ENCODE peak calls at places on chromosomes 7 and 10, in ten cellular contexts. E, V, S, X, W, L, D, B, H and R are unnamed samples.

GRCh38 chr10:122373713-122374112 is 795 bp upstream of the PLEKHA1 start:
- DNase-seq in E (no peak), V (no peak), S (no peak), X (no peak), W (peak; percentile 16), L (no peak), D (peak; percentile 4), B (no peak), H (no peak), R (no peak)

GRCh38 chr7:149199234-149199990 is 4.1 kb downstream of the ZNF282 start:
- DNase-seq in E (peak; percentile 40), V (no peak), S (peak; percentile 45), X (no peak), W (no peak), L (no peak), D (peak; percentile 37), B (no peak), H (no peak), R (no peak)

GRCh38 chr10:94358480-94358879 is 4.3 kb downstream of the NOC3L start:
- DNase-seq in E (no peak), V (no peak), S (no peak), X (no peak), W (no peak), L (no peak), D (peak; percentile 96), B (peak; percentile 43), H (no peak), R (peak; percentile 71)

GRCh38 chr7:120991570-120991969 is 3.1 kb downstream of the CPED1 start:
- DNase-seq in E (no peak), V (no peak), S (no peak), X (no peak), W (no peak), L (no peak), D (peak; percentile 90), B (no peak), H (no peak), R (no peak)

GRCh38 chr7:55375237-55375636 is 10.1 kb downstream of the LANCL2 start:
- DNase-seq in E (no peak), V (no peak), S (no peak), X (no peak), W (no peak), L (no peak), D (no peak), B (no peak), H (no peak), R (no peak)

GRCh38 chr10:69936091-69936490 is 116.6 kb upstream of the MACROH2A2 start:
- DNase-seq in E (no peak), V (no peak), S (no peak), X (no peak), W (no peak), L (peak; percentile 43), D (no peak), B (no peak), H (no peak), R (no peak)

GRCh38 chr10:65419629-65420028 is 1506.2 kb upstream of the LRRTM3 start:
- DNase-seq in E (peak; percentile 39), V (no peak), S (no peak), X (no peak), W (no peak), L (no peak), D (no peak), B (no peak), H (no peak), R (no peak)

GRCh38 chr10:6600224-6600987 is 20.3 kb upstream of the PRKCQ start:
- DNase-seq in E (no peak), V (no peak), S (no peak), X (no peak), W (no peak), L (no peak), D (no peak), B (no peak), H (no peak), R (no peak)

GRCh38 chr10:22550732-22551131 is 163.6 kb downstream of the PIP4K2A start:
- DNase-seq in E (peak; percentile 44), V (no peak), S (peak; percentile 87), X (no peak), W (peak; percentile 9), L (no peak), D (peak; percentile 4), B (peak; percentile 16), H (peak; percentile 44), R (peak; percentile 32)

DNA sequence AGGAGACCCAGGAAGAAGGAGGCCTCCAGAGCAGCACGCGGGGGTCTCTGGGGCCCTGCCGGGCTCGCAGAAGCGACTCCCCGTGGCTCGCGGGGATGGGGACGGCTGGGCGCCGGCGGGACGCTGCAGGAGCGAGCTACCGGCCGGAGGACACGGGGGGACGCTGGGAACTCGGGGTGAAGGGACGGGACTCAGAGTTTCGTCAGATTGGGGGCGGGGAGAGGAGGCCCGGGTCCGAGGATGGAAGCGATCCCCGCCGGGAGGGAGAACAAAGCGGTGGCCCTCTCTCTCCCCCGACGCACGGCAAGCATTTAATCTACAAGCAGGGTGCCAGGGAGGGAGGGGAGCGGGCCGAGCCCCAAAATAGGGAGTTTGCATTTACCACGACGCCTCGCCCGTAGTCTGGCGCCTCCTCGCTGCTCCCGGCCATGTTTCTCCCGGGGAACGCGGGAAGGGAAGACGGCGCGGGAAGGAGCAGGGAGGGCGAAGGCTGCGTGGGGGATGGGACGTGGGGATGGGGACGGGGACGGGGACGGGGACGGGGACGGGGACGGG is at the start of gene PRTFDC1:
- DNase-seq in E (peak; percentile 40), V (peak; percentile 24), S (peak; percentile 82), X (no peak), W (peak; percentile 60), L (peak; percentile 43), D (no peak), B (no peak), H (peak; percentile 49), R (no peak)
- TF ChIP-seq POLR2A in E (no peak), V (no peak), S (no peak), X (no peak), W (peak; percentile 29), L (no peak), D (no peak), B (no peak), H (no peak), R (no peak)

GRCh38 chr10:102064868-102065560 is at the start of gene HPS6:
- DNase-seq in E (peak; percentile 90), V (peak; percentile 78), S (peak; percentile 99), X (no peak), W (peak; percentile 89), L (peak; percentile 99), D (peak; percentile 84), B (peak; percentile 77), H (peak; percentile 93), R (peak; percentile 95)
- TF ChIP-seq POLR2A in E (peak; percentile 94), V (no peak), S (no peak), X (peak; percentile 84), W (peak; percentile 71), L (peak; percentile 77), D (peak; percentile 75), B (peak; percentile 88), H (peak; percentile 38), R (peak; percentile 85)

DNA sequence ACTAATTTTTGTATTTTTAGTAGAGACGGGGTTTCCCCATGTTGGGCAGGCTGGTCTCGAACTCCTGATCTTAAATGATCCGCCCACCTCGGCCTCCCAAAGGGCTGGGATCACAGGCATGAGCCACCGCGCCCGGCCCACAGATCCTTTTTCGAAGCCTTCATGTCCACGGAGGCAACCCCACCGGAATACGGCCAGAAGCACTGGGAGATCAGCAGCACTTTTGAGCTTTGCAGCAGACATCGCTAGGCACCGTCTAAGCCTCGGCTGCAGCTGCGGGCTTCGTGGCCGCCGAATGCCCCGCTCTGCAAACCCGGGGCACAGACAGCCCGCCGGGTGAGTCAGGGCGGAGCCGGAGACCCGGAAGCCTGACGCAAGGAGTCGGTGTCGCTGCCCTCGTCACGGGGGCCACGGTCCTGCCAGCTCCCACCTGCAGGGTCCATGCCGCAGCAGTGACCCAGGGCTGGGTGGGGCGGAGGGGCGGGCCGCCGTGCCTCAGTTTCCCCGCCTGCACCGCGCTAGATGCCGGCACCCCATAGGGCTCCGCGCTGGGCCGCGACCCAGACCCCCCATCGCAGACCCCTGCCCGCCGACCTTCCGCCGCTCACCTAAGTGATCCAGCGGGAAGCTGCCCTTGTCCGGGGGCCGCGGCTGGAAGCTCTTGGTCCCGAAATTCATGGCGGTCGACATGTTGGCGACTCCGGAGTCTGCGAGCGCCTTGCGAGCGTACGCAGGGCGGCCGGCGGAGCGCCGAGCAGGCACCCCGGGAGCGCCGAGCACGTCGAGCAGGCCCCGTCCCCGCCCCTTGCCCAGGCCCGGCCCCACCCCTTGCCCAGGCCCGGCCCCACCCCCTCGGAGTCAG is at the start of gene COX19:
- DNase-seq in E (peak; percentile 89), V (peak; percentile 69), S (peak; percentile 98), X (peak; percentile 47), W (peak; percentile 68), L (peak; percentile 93), D (peak; percentile 87), B (peak; percentile 67), H (peak; percentile 91), R (peak; percentile 94)
- TF ChIP-seq POLR2A in E (peak; percentile 86), V (no peak), S (peak; percentile 84), X (peak; percentile 65), W (peak; percentile 68), L (peak; percentile 65), D (peak; percentile 85), B (no peak), H (peak; percentile 56), R (peak; percentile 78)

GRCh38 chr7:155308330-155309020 is 10.8 kb downstream of the INSIG1 start:
- DNase-seq in E (no peak), V (no peak), S (no peak), X (no peak), W (no peak), L (no peak), D (no peak), B (no peak), H (no peak), R (no peak)

GRCh38 chr7:155303897-155304296 is 6.2 kb downstream of the INSIG1 start:
- DNase-seq in E (no peak), V (no peak), S (no peak), X (no peak), W (no peak), L (no peak), D (no peak), B (no peak), H (no peak), R (no peak)

GRCh38 chr7:155303039-155303593 is 5.4 kb downstream of the INSIG1 start:
- DNase-seq in E (no peak), V (no peak), S (no peak), X (no peak), W (no peak), L (no peak), D (no peak), B (no peak), H (no peak), R (no peak)

GRCh38 chr7:155306677-155307470 is 9.2 kb downstream of the INSIG1 start:
- DNase-seq in E (no peak), V (no peak), S (no peak), X (no peak), W (no peak), L (no peak), D (no peak), B (no peak), H (peak; percentile 64), R (no peak)

DNA sequence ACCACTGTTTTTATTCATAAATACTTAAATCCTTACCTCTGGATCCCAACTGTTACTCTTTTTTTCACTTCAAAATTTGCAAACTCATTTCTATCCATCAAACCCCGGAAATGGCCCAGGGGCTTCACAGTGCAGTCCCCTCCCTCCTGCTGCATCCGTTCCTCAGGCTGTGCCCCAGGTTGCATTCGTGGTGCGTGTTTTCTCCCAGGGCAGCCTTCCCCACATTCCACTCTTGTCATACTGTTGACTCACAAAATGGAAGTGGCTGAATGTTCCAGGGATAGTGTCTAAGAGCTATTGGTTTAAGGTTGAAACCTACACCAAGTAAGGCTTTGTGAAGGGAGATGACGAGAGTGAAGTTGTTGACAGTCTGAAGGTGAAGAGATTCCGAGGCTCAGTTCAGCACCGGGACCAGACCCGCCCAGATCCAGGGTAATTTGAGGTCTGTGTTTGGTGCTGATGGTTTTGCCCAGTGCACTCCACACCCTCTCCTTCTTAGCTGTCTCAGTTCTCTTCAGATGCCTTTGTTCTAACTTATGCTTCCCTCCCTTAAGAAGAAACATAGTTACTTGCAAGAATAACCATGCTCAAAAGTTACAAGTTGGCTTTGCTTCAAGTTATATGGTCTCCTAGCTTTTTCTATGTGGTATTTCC is 7.7 kb downstream of the INSIG1 start:
- DNase-seq in E (no peak), V (no peak), S (no peak), X (no peak), W (no peak), L (no peak), D (no peak), B (no peak), H (no peak), R (no peak)
- TF ChIP-seq POLR2A in E (no peak), V (no peak), S (no peak), X (no peak), W (no peak), L (no peak), D (no peak), B (no peak), H (no peak), R (no peak)